ENCODE peak calls at places on chromosomes 13 and 19, in eight cellular contexts. C, N, Z, A, D, W, Q and L are unnamed samples.

GRCh38 chr13:112143046-112143752 is 76.2 kb downstream of the SOX1 start:
- DNase-seq in C (no peak), N (no peak), Z (no peak), A (no peak), D (no peak), W (no peak), Q (peak; percentile 47), L (no peak)

GRCh38 chr13:113272791-113273190 is 24.2 kb upstream of the LAMP1 start:
- DNase-seq in C (no peak), N (no peak), Z (peak; percentile 65), A (no peak), D (no peak), W (no peak), Q (peak; percentile 76), L (no peak)

GRCh38 chr19:4518345-4519171 is at the start of gene PLIN4:
- DNase-seq in C (peak; percentile 60), N (peak; percentile 94), Z (no peak), A (peak; percentile 62), D (no peak), W (no peak), Q (no peak), L (no peak)

GRCh38 chr13:30679483-30680330 is 55.6 kb upstream of the ALOX5AP start:
- DNase-seq in C (no peak), N (peak; percentile 59), Z (no peak), A (no peak), D (no peak), W (no peak), Q (no peak), L (peak; percentile 53)

GRCh38 chr13:28792992-28793391 is 27.1 kb upstream of the MTUS2 start:
- DNase-seq in C (no peak), N (peak; percentile 77), Z (no peak), A (no peak), D (no peak), W (no peak), Q (no peak), L (no peak)

GRCh38 chr13:75052616-75053015 is 429.4 kb downstream of the TBC1D4 start:
- DNase-seq in C (no peak), N (no peak), Z (no peak), A (no peak), D (no peak), W (no peak), Q (no peak), L (no peak)

GRCh38 chr13:20291037-20291436 is 58.9 kb upstream of the GJB6 start:
- DNase-seq in C (peak; percentile 39), N (no peak), Z (no peak), A (no peak), D (no peak), W (no peak), Q (no peak), L (no peak)

GRCh38 chr13:110575322-110576069 is 14.0 kb upstream of the RAB20 start:
- DNase-seq in C (no peak), N (peak; percentile 33), Z (peak; percentile 51), A (peak; percentile 29), D (no peak), W (peak; percentile 79), Q (peak; percentile 63), L (no peak)

GRCh38 chr19:40754611-40755247 is 3.7 kb downstream of the SNRPA start:
- DNase-seq in C (peak; percentile 77), N (peak; percentile 30), Z (no peak), A (no peak), D (peak; percentile 73), W (peak; percentile 57), Q (no peak), L (no peak)

GRCh38 chr13:107379398-107380155 is 811.6 kb upstream of the ARGLU1 start:
- DNase-seq in C (no peak), N (no peak), Z (no peak), A (no peak), D (no peak), W (no peak), Q (no peak), L (no peak)

GRCh38 chr13:41544824-41545707 is 87.7 kb downstream of the RGCC start:
- DNase-seq in C (no peak), N (no peak), Z (no peak), A (peak; percentile 4), D (no peak), W (no peak), Q (no peak), L (no peak)

GRCh38 chr19:7652061-7652641 is 15.2 kb downstream of the STXBP2 start:
- DNase-seq in C (peak; percentile 89), N (peak; percentile 83), Z (peak; percentile 91), A (peak; percentile 91), D (peak; percentile 87), W (peak; percentile 83), Q (peak; percentile 93), L (peak; percentile 72)

GRCh38 chr19:34363094-34363493 is 1.9 kb upstream of the GPI start:
- DNase-seq in C (no peak), N (no peak), Z (no peak), A (no peak), D (no peak), W (no peak), Q (no peak), L (no peak)

GRCh38 chr13:45325806-45326205 is 15.2 kb downstream of the TPT1 start:
- DNase-seq in C (no peak), N (peak; percentile 84), Z (no peak), A (no peak), D (no peak), W (peak; percentile 89), Q (no peak), L (peak; percentile 38)

GRCh38 chr13:98173431-98173921 is 3.6 kb downstream of the RNF113B start:
- DNase-seq in C (peak; percentile 15), N (peak; percentile 85), Z (no peak), A (no peak), D (no peak), W (peak; percentile 65), Q (no peak), L (no peak)

GRCh38 chr13:99392806-99393135 is 85.6 kb upstream of the GPR183 start:
- DNase-seq in C (no peak), N (no peak), Z (no peak), A (no peak), D (no peak), W (peak; percentile 39), Q (no peak), L (no peak)

GRCh38 chr19:33740811-33741396 is 55.8 kb upstream of the KCTD15 start:
- DNase-seq in C (no peak), N (peak; percentile 58), Z (no peak), A (peak; percentile 24), D (no peak), W (no peak), Q (peak; percentile 46), L (no peak)

GRCh38 chr13:111031531-111031961 is 83.6 kb upstream of the ARHGEF7 start:
- DNase-seq in C (peak; percentile 17), N (peak; percentile 47), Z (no peak), A (peak; percentile 35), D (no peak), W (peak; percentile 60), Q (no peak), L (no peak)

GRCh38 chr13:32038353-32038752 is 6.8 kb downstream of the FRY start:
- DNase-seq in C (no peak), N (no peak), Z (no peak), A (no peak), D (no peak), W (no peak), Q (no peak), L (peak; percentile 38)
- H3K4me1 ChIP-seq in C (no peaks in the 10 kb centered on the region), N (peaks cover 12% of the 10 kb centered on the region), Z (peaks cover 12% of the 10 kb centered on the region), A (peaks cover 11% of the 10 kb centered on the region), D (no peaks in the 10 kb centered on the region), W (no peaks in the 10 kb centered on the region), Q (peaks cover 10% of the 10 kb centered on the region), L (peaks cover 23% of the 10 kb centered on the region)

GRCh38 chr13:34416833-34417425 is 525.1 kb upstream of the NBEA start:
- DNase-seq in C (peak; percentile 13), N (peak; percentile 88), Z (no peak), A (no peak), D (no peak), W (no peak), Q (no peak), L (peak; percentile 64)

GRCh38 chr13:34419025-34419424 is 523.0 kb upstream of the NBEA start:
- DNase-seq in C (no peak), N (no peak), Z (no peak), A (no peak), D (no peak), W (no peak), Q (no peak), L (peak; percentile 67)

GRCh38 chr13:34421849-34422475 is 520.1 kb upstream of the NBEA start:
- DNase-seq in C (no peak), N (no peak), Z (no peak), A (no peak), D (no peak), W (no peak), Q (no peak), L (no peak)

GRCh38 chr13:34425307-34425949 is 516.6 kb upstream of the NBEA start:
- DNase-seq in C (no peak), N (no peak), Z (no peak), A (no peak), D (no peak), W (no peak), Q (no peak), L (peak; percentile 46)

GRCh38 chr13:34420975-34421719 is 520.9 kb upstream of the NBEA start:
- DNase-seq in C (no peak), N (no peak), Z (no peak), A (no peak), D (no peak), W (no peak), Q (no peak), L (no peak)
- TF ChIP-seq CTCF in C (no peak), N (peak; percentile 38), Z (no peak), A (peak; percentile 29), D (no peak), W (no peak), Q (no peak), L (peak; percentile 50)

DNA sequence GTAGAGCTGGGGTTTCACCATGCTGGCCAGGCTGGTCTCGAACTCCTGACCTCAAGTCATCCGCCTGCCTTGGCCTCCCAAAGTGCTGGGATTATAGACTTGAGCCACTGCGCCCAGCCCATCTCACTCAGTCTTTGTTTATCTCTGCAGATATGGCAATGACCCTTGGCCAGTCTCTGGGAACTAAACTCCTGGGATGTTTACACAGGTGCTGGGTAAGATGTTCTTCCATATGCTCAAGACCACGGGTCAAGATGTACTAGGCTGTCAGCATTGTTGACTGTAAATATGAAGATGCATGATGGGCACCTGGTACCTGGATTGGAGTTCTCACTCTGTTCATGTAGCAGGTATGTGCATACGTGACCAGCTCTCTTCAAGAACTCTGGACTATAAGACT is 35.8 kb downstream of the ZNF473 start:
- DNase-seq in C (no peak), N (no peak), Z (no peak), A (no peak), D (no peak), W (no peak), Q (no peak), L (no peak)
- H3K9me3 ChIP-seq in C (peaks cover 19% of the 10 kb centered on the region), N (no peaks in the 10 kb centered on the region), Z (peaks cover 23% of the 10 kb centered on the region), A (peaks cover 27% of the 10 kb centered on the region), D (peaks cover 21% of the 10 kb centered on the region), W (no peaks in the 10 kb centered on the region), Q (peaks cover 14% of the 10 kb centered on the region), L (peaks cover 13% of the 10 kb centered on the region)

DNA sequence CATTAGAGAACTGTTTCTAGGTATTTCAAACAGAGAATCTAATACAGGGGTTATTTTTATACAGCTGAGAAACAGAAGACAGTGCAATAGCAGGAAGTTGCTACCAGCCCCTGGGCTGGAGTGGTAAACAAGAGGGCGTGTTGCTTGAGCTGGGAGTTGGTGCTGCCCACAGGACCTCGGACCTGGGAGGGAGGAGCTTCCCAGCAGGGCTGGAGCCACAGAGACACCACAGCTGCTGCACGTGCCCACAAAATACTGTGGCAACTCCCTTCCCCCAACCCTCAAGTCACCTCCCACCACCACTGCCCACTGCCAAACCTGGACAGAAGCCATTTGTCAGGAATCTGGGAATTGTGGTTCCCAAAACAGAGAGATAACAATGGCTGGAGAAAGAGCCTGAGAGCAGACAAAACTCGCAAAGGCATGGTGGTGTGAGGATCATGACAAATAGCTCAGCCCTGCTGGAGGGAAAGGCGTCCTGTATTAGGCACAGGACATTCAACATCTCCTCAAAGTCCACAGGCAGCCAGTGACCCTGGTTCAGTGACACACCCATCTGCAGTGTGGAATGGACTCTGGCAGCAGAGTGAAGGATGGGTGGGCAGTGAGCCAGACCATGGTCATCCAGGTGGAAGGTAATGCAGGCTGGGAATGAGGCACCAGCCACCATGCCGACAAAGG is 57.2 kb downstream of the SPATA13 start:
- DNase-seq in C (peak; percentile 80), N (peak; percentile 76), Z (no peak), A (peak; percentile 56), D (peak; percentile 85), W (no peak), Q (peak; percentile 68), L (no peak)
- H3K4me1 ChIP-seq in C (peaks cover 21% of the 10 kb centered on the region), N (no peaks in the 10 kb centered on the region), Z (peaks cover 40% of the 10 kb centered on the region), A (peaks cover 39% of the 10 kb centered on the region), D (peaks cover 15% of the 10 kb centered on the region), W (peaks cover 14% of the 10 kb centered on the region), Q (peaks cover 11% of the 10 kb centered on the region), L (no peaks in the 10 kb centered on the region)